ENCODE peak calls at places on chromosome 7, in nine cellular contexts. J is retinal pigment epithelial cell; M is SW 1271; L is osteocyte; E is posterior vena cava; H is stimulated activated CD4-positive, alpha-beta T cell treated with anti-CD3 and anti-CD28 coated beads, Interleukin-12 subunit alpha, Interleukin-12 subunit beta, amount 100 ng/mL, for 48 hours; C is T-helper 2 cell; P is CD4-positive, alpha-beta T cell; W is tibial nerve. O is an unnamed sample.

GRCh38 chr7:30846378-30846777 is 65.3 kb upstream of the AQP1 start:
- DNase-seq in J (no peak), M (no peak), L (no peak), E (no peak), H (no peak), C (no peak), P (no peak), W (no peak), O (no peak)

GRCh38 chr7:138932870-138933269 is 48.3 kb downstream of the KIAA1549 start:
- DNase-seq in J (no peak), M (no peak), L (no peak), E (no peak), H (no peak), C (no peak), P (no peak), W (no peak), O (no peak)

GRCh38 chr7:157000741-157001653 is 9.5 kb downstream of the MNX1 start:
- DNase-seq in J (no peak), M (no peak), L (no peak), E (no peak), H (no peak), C (no peak), P (no peak), W (no peak), O (no peak)

GRCh38 chr7:147833549-147833948 is 757.0 kb upstream of the C7orf33 start:
- DNase-seq in J (no peak), M (no peak), L (no peak), E (no peak), H (no peak), C (no peak), P (no peak), W (no peak), O (no peak)

GRCh38 chr7:20783131-20783715 is 3.5 kb downstream of the SP8 start:
- DNase-seq in J (no peak), M (no peak), L (no peak), E (no peak), H (no peak), C (no peak), P (no peak), W (no peak), O (no peak)

GRCh38 chr7:110941385-110941784 is 149.5 kb upstream of the LRRN3 start:
- DNase-seq in J (no peak), M (no peak), L (no peak), E (no peak), H (no peak), C (no peak), P (no peak), W (no peak), O (no peak)

GRCh38 chr7:155935726-155936125 is 123.5 kb upstream of the SHH start:
- DNase-seq in J (no peak), M (no peak), L (peak), E (no peak), H (no peak), C (no peak), P (no peak), W (no peak), O (no peak)

GRCh38 chr7:22865607-22865970 is 42.9 kb upstream of the TOMM7 start:
- DNase-seq in J (no peak), M (no peak), L (no peak), E (no peak), H (no peak), C (no peak), P (no peak), W (no peak), O (no peak)

GRCh38 chr7:867001-867405 is 9.4 kb upstream of the GET4 start:
- DNase-seq in J (peak), M (no peak), L (no peak), E (no peak), H (no peak), C (no peak), P (no peak), W (peak), O (no peak)

GRCh38 chr7:100152404-100152803 is 3.7 kb downstream of the LAMTOR4 start:
- DNase-seq in J (no peak), M (no peak), L (no peak), E (no peak), H (no peak), C (no peak), P (no peak), W (no peak), O (no peak)

GRCh38 chr7:99562832-99563231 is 4.4 kb downstream of the ZNF655 start:
- DNase-seq in J (peak), M (peak), L (no peak), E (no peak), H (peak), C (no peak), P (no peak), W (no peak), O (no peak)

GRCh38 chr7:42617781-42618457 is 294.0 kb downstream of the C7orf25 start:
- DNase-seq in J (no peak), M (no peak), L (no peak), E (no peak), H (no peak), C (no peak), P (no peak), W (no peak), O (no peak)

GRCh38 chr7:68411742-68412141 is 1186.5 kb upstream of the AUTS2 start:
- DNase-seq in J (peak), M (no peak), L (no peak), E (no peak), H (no peak), C (no peak), P (no peak), W (no peak), O (no peak)

GRCh38 chr7:92623544-92623943 is 33.4 kb upstream of the FAM133B start:
- DNase-seq in J (no peak), M (no peak), L (no peak), E (no peak), H (no peak), C (no peak), P (no peak), W (no peak), O (no peak)

GRCh38 chr7:23247602-23248335 is 1.2 kb downstream of the GPNMB start:
- DNase-seq in J (no peak), M (no peak), L (no peak), E (peak), H (no peak), C (peak), P (no peak), W (peak), O (no peak)

GRCh38 chr7:131480384-131481315 is 75.8 kb downstream of the PODXL start:
- DNase-seq in J (no peak), M (peak), L (no peak), E (no peak), H (no peak), C (no peak), P (no peak), W (no peak), O (no peak)

GRCh38 chr7:69823151-69823744 is 225.0 kb downstream of the AUTS2 start:
- DNase-seq in J (no peak), M (no peak), L (no peak), E (no peak), H (no peak), C (no peak), P (no peak), W (no peak), O (no peak)

GRCh38 chr7:2843711-2844152 is 376 bp downstream of the GNA12 start:
- DNase-seq in J (no peak), M (no peak), L (no peak), E (peak), H (no peak), C (peak), P (peak), W (no peak), O (no peak)

GRCh38 chr7:156616269-156617202 is 24.0 kb upstream of the RNF32 start:
- DNase-seq in J (no peak), M (no peak), L (no peak), E (no peak), H (no peak), C (peak), P (no peak), W (no peak), O (no peak)

GRCh38 chr7:146126767-146127509 is 10.3 kb downstream of the CNTNAP2 start:
- DNase-seq in J (no peak), M (no peak), L (no peak), E (no peak), H (no peak), C (no peak), P (no peak), W (no peak), O (no peak)

GRCh38 chr7:110604206-110604605 is 486.7 kb upstream of the LRRN3 start:
- DNase-seq in J (no peak), M (no peak), L (no peak), E (no peak), H (no peak), C (no peak), P (no peak), W (no peak), O (no peak)

GRCh38 chr7:95993420-95993819 is 221.1 kb downstream of the DYNC1I1 start:
- DNase-seq in J (no peak), M (no peak), L (no peak), E (no peak), H (no peak), C (no peak), P (no peak), W (no peak), O (no peak)

GRCh38 chr7:31129067-31129466 is 77.0 kb downstream of the ADCYAP1R1 start:
- DNase-seq in J (no peak), M (no peak), L (peak), E (no peak), H (no peak), C (no peak), P (no peak), W (no peak), O (no peak)

GRCh38 chr7:106065560-106066500 is 46.3 kb downstream of the SYPL1 start:
- DNase-seq in J (no peak), M (no peak), L (peak), E (no peak), H (no peak), C (no peak), P (no peak), W (no peak), O (no peak)

O was measured in T-helper 22 cell.